ENCODE peak calls at places on chromosomes 6 and 20, in eight cellular contexts. J is fibroblast of the aortic adventitia, I is NCI-H446 treated with DMSO at 0.1 percent for 48 hours, D is KG1, Q is heart right ventricle, G is PC-9, L is AG08395, E is GM04504. S is an unnamed sample.

GRCh38 chr6:5314191-5314865 is 53.0 kb downstream of the FARS2 start:
- DNase-seq in I (no peak), E (no peak), G (no peak), D (no peak), Q (no peak), J (no peak), L (no peak), S (no peak)

GRCh38 chr20:38855356-38855755 is 49.9 kb downstream of the PPP1R16B start:
- DNase-seq in I (peak), D (no peak), L (peak), J (peak), E (peak), G (no peak), Q (no peak), S (no peak)

GRCh38 chr6:107600936-107601335 is 111.0 kb downstream of the SOBP start:
- DNase-seq in D (no peak), I (no peak), L (peak), J (peak), G (peak), E (no peak), Q (peak), S (no peak)

GRCh38 chr20:45470262-45470931 is 844 bp downstream of the WFDC2 start:
- DNase-seq in Q (no peak), I (no peak), D (no peak), L (no peak), G (peak), J (peak), E (no peak), S (no peak)

GRCh38 chr6:24982231-24982630 is 46.5 kb upstream of the RIPOR2 start:
- DNase-seq in I (no peak), L (peak), E (peak), G (no peak), D (no peak), Q (no peak), J (peak), S (no peak)

GRCh38 chr20:47583551-47583950 is 81.9 kb downstream of the NCOA3 start:
- DNase-seq in J (no peak), G (no peak), Q (no peak), I (no peak), L (no peak), E (no peak), D (no peak), S (no peak)

GRCh38 chr6:2054516-2055067 is 190.8 kb downstream of the GMDS start:
- DNase-seq in L (no peak), Q (no peak), E (no peak), D (no peak), G (no peak), I (no peak), J (no peak), S (no peak)

GRCh38 chr6:106692112-106692822 is 62.9 kb downstream of the QRSL1 start:
- DNase-seq in D (no peak), E (peak), Q (no peak), I (peak), L (peak), J (peak), G (peak), S (peak)

GRCh38 chr20:37356387-37356786 is 10.4 kb downstream of the SRC start:
- DNase-seq in J (no peak), D (no peak), I (no peak), G (peak), E (peak), L (peak), Q (no peak), S (no peak)

GRCh38 chr6:139544699-139545052 is 170.2 kb upstream of the CITED2 start:
- DNase-seq in Q (no peak), G (no peak), I (no peak), D (no peak), L (no peak), E (no peak), J (no peak), S (no peak)

S was measured in NT2/D1.